ENCODE peak calls at places on chromosomes 11 and 22, in eight cellular contexts. M is right lobe of liver, W is IMR-90, F is K562, K is HepG2, Q is heart left ventricle, C is body of pancreas, Y is A549. S is an unnamed sample. For H3K4me1, the result is how much of the 10 kb centered on the place peaks cover.

GRCh38 chr11:73269353-73270088 is 2.6 kb upstream of the P2RY6 start:
- DNase-seq in M (peak), W (no peak), F (no peak), K (no peak), Q (no peak), C (no peak), Y (no peak), S (no peak)

GRCh38 chr22:26927841-26928240 is 270.5 kb downstream of the MIAT start:
- DNase-seq in M (no peak), W (no peak), F (no peak), K (no peak), Q (no peak), C (no peak), Y (no peak), S (no peak)

GRCh38 chr11:91081440-91082088 is 858.7 kb upstream of the CHORDC1 start:
- DNase-seq in M (no peak), W (peak), F (no peak), K (no peak), Q (peak), C (no peak), Y (peak), S (no peak)

GRCh38 chr11:117514256-117514655 is 186.6 kb downstream of the CEP164 start:
- DNase-seq in M (no peak), W (no peak), F (no peak), K (no peak), Q (no peak), C (no peak), Y (no peak), S (no peak)

GRCh38 chr11:47468598-47469214 is 19.8 kb upstream of the RAPSN start:
- DNase-seq in M (no peak), W (peak), F (no peak), K (no peak), Q (no peak), C (no peak), Y (no peak), S (no peak)

GRCh38 chr11:99277281-99277680 is 256.5 kb downstream of the CNTN5 start:
- DNase-seq in M (no peak), W (no peak), F (no peak), K (no peak), Q (no peak), C (no peak), Y (no peak), S (no peak)

GRCh38 chr22:31346733-31347250 is 646 bp upstream of the PATZ1 start:
- DNase-seq in M (peak), W (peak), F (peak), K (peak), Q (peak), C (peak), Y (peak), S (peak)

GRCh38 chr22:17637490-17638181 is 921 bp upstream of the BCL2L13 start:
- DNase-seq in M (no peak), W (no peak), F (no peak), K (no peak), Q (no peak), C (no peak), Y (no peak), S (no peak)

GRCh38 chr11:12693485-12694181 is 19.4 kb downstream of the TEAD1 start:
- DNase-seq in M (peak), W (peak), F (no peak), K (peak), Q (peak), C (peak), Y (peak), S (peak)

GRCh38 chr11:57162179-57162898 is 19.4 kb upstream of the LRRC55 start:
- DNase-seq in M (no peak), W (no peak), F (no peak), K (no peak), Q (no peak), C (no peak), Y (no peak), S (no peak)

GRCh38 chr11:2826679-2827056 is 58.9 kb downstream of the CDKN1C start:
- DNase-seq in M (no peak), W (no peak), F (no peak), K (no peak), Q (no peak), C (no peak), Y (no peak), S (no peak)

GRCh38 chr11:2825261-2825885 is 60.2 kb downstream of the CDKN1C start:
- DNase-seq in M (no peak), W (peak), F (no peak), K (peak), Q (peak), C (peak), Y (no peak), S (peak)

GRCh38 chr11:2827256-2827655 is 58.3 kb downstream of the CDKN1C start:
- DNase-seq in M (no peak), W (peak), F (no peak), K (no peak), Q (peak), C (no peak), Y (no peak), S (no peak)

GRCh38 chr11:2824851-2825250 is 60.7 kb downstream of the CDKN1C start:
- DNase-seq in M (no peak), W (no peak), F (no peak), K (no peak), Q (peak), C (no peak), Y (no peak), S (peak)

DNA sequence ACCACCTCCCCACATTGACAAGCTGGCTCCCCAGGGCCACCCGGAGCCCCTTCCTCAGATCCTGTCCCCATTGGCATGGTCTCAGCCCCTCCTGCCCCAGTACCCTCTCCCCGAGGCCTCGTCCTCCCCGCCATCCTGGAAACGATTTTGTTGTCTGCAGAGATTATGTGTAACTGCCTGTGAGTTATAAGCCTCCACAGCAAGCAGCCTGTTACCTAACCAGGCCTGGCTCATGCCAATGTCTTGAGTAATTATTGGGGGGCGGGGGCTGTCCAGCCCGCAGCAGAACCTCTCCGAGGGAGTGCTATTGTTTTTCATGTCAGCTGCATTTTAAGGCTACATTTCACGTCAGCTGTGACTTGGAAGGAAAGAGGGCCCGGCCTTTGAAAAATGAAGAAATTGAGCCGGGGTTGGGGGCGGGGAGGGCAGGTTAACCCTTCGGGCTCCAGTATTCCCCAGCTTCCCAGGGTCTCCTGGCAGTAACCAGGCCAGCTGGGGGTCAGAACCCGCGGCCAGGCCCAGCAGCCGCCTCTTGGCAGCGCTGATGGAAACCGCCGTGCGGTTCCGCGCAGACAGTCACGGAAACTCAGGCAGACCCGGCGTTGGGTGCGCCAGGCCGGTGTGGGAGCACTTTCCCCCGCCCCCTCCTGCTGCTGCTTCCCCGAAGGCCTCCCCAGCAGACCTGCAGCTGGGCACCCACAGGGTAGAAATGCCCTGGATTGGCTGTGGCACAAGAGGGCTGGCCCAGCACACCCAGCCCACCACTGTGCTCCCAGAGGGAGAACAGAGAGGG is 59.5 kb downstream of the CDKN1C start:
- DNase-seq in M (no peak), W (peak), F (no peak), K (peak), Q (peak), C (peak), Y (peak), S (peak)
- H3K4me3 ChIP-seq in M (no peak), W (no peak), F (no peak), K (no peak), Q (peak), C (no peak), Y (no peak), S (no peak)

GRCh38 chr11:122743093-122743741 is 87.7 kb downstream of the UBASH3B start:
- DNase-seq in M (no peak), W (no peak), F (no peak), K (no peak), Q (no peak), C (no peak), Y (no peak), S (no peak)

GRCh38 chr11:122742350-122742749 is 86.8 kb downstream of the UBASH3B start:
- DNase-seq in M (no peak), W (no peak), F (no peak), K (no peak), Q (no peak), C (no peak), Y (no peak), S (no peak)

GRCh38 chr11:122737951-122738693 is 82.6 kb downstream of the UBASH3B start:
- DNase-seq in M (no peak), W (peak), F (no peak), K (peak), Q (no peak), C (no peak), Y (no peak), S (no peak)

GRCh38 chr11:122743949-122744876 is 88.7 kb downstream of the UBASH3B start:
- DNase-seq in M (no peak), W (no peak), F (no peak), K (no peak), Q (no peak), C (no peak), Y (no peak), S (no peak)

DNA sequence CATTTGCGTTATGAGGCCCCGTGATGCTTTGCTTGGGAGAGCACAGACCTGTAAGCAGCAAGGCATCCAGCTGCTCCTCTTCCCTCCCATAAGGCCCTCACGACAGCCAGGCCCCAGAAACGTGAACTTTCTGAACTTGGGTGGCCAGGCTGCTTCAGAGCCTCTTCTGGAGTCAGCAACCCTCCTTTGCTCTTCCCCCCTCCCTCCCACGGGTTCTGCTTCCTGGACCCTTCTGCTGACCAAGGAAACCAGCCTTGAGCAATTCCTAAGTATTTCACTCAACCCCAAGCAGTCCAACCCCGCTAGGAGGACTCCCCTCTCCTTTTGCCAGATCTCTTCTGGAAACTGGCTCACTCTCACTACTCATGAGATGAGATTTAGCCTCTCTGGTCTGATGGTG is 86.1 kb downstream of the UBASH3B start:
- DNase-seq in M (no peak), W (peak), F (no peak), K (no peak), Q (peak), C (no peak), Y (no peak), S (peak)
- H3K4me1 ChIP-seq in M (under half), W (under half), F (under half), K (under half), Q (under half), C (under half), Y (under half), S (under half)

GRCh38 chr11:123381817-123382554 is 48.1 kb upstream of the GRAMD1B start:
- DNase-seq in M (no peak), W (no peak), F (no peak), K (no peak), Q (no peak), C (no peak), Y (no peak), S (no peak)
- TF ChIP-seq POLR2A in M (no peak), W (no peak), F (no peak), K (no peak), Q (no peak), C (no peak), Y (no peak), S (no peak)

GRCh38 chr11:102316505-102316904 is 779 bp upstream of the BIRC3 start:
- DNase-seq in M (no peak), W (no peak), F (no peak), K (no peak), Q (no peak), C (no peak), Y (no peak), S (no peak)
- H3K4me3 ChIP-seq in M (peak), W (no peak), F (no peak), K (no peak), Q (peak), C (no peak), Y (peak), S (peak)

GRCh38 chr11:8766043-8766992 is 83.7 kb downstream of the RPL27A start:
- DNase-seq in M (no peak), W (peak), F (no peak), K (no peak), Q (no peak), C (no peak), Y (no peak), S (no peak)
- H3K4me1 ChIP-seq in M (under half), W (under half), F (under half), K (under half), Q (half or more), C (under half), Y (under half), S (under half)

DNA sequence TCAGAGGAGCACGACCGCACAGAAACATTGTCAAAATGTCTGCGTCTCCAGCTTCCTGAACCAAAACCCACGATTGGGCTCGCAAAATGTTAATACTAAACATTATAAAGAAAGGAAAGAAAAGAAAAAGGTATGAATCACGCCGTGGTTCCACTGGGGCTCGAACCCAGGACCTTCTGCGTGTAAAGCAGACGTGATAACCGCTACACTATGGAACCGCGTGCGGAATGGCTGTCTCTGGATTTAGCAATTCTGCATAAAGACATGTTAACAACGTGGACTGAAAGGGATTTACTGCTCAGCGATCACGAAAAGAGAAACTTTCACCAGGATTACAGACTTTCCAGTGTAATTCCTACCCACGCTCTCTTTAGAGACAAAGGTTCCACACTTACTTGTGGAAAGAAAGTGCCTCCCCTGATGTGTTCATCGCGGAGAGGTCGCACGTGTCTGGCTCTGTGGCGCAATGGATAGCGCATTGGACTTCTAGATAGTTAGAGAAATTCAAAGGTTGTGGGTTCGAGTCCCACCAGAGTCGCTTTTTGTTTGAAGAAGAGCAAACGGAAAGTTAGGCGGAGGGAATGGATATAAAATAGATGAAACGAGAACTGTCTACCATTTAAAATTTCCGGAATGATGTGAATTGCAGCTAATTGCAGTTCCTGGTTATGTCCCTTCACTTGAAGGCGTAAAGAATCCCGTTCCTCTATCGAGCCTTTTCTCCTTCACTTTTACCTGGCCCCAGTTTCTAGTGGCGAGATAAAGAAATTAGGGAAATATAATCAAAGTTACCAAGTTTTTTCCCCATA is 39.7 kb downstream of the OR4D9 start:
- DNase-seq in M (peak), W (peak), F (peak), K (peak), Q (peak), C (peak), Y (no peak), S (peak)
- TF ChIP-seq POLR2A in M (no peak), W (no peak), F (peak), K (no peak), Q (no peak), C (no peak), Y (no peak), S (no peak)

GRCh38 chr22:41883400-41883799 is 31.5 kb downstream of the SHISA8 start:
- DNase-seq in M (no peak), W (no peak), F (no peak), K (no peak), Q (no peak), C (no peak), Y (no peak), S (no peak)
- H3K4me3 ChIP-seq in M (no peak), W (no peak), F (no peak), K (no peak), Q (no peak), C (no peak), Y (no peak), S (no peak)

S was measured in uterus.